ENCODE peak calls at places on chromosomes 11 and 22, in nine cellular contexts. Q is right atrium auricular region; P is colonic mucosa; K is ovary; C is PC-3; O is CD8-positive, alpha-beta memory T cell; L is tibial nerve; U is neuronal stem cell; S is cardiac muscle cell. G is an unnamed sample.

GRCh38 chr22:23180893-23181762 is 819 bp downstream of the BCR start:
- DNase-seq in Q (no peak), P (no peak), K (no peak), C (peak), O (peak), L (no peak), U (no peak), S (peak), G (no peak)

GRCh38 chr11:122743949-122744876 is 88.7 kb downstream of the UBASH3B start:
- DNase-seq in Q (no peak), P (peak), K (no peak), C (no peak), O (peak), L (peak), U (no peak), S (no peak), G (peak)

GRCh38 chr11:115660072-115660805 is 156.0 kb upstream of the CADM1 start:
- DNase-seq in Q (no peak), P (no peak), K (no peak), C (no peak), O (no peak), L (no peak), U (no peak), S (peak), G (no peak)

GRCh38 chr22:30241576-30242371 is 4.8 kb downstream of the LIF start:
- DNase-seq in Q (no peak), P (no peak), K (no peak), C (no peak), O (no peak), L (no peak), U (no peak), S (no peak), G (no peak)

GRCh38 chr11:33543823-33544222 is 156.8 kb downstream of the C11orf91 start:
- DNase-seq in Q (no peak), P (no peak), K (no peak), C (peak), O (no peak), L (no peak), U (no peak), S (no peak), G (no peak)

GRCh38 chr11:47161890-47162289 is 14.8 kb downstream of the ARFGAP2 start:
- DNase-seq in Q (no peak), P (no peak), K (peak), C (no peak), O (no peak), L (no peak), U (no peak), S (no peak), G (no peak)

GRCh38 chr11:2474059-2474901 is 29.5 kb downstream of the KCNQ1 start:
- DNase-seq in Q (no peak), P (peak), K (no peak), C (no peak), O (no peak), L (no peak), U (no peak), S (no peak), G (peak)

GRCh38 chr22:22422629-22423112 is 85.9 kb downstream of the ZNF280B start:
- DNase-seq in Q (peak), P (peak), K (peak), C (peak), O (peak), L (peak), U (peak), S (no peak), G (peak)

GRCh38 chr11:78798567-78799170 is 224.0 kb upstream of the NARS2 start:
- DNase-seq in Q (peak), P (peak), K (peak), C (peak), O (no peak), L (peak), U (peak), S (peak), G (peak)

GRCh38 chr22:30386608-30386959 is 627 bp downstream of the RNF215 start:
- DNase-seq in Q (no peak), P (peak), K (peak), C (no peak), O (no peak), L (no peak), U (no peak), S (no peak), G (no peak)

GRCh38 chr22:19621372-19622060 is 92.8 kb upstream of the SEPTIN5 start:
- DNase-seq in Q (no peak), P (no peak), K (no peak), C (no peak), O (no peak), L (no peak), U (no peak), S (no peak), G (no peak)

GRCh38 chr11:37557990-37558389 is 960.0 kb upstream of the RAG2 start:
- DNase-seq in Q (no peak), P (no peak), K (no peak), C (no peak), O (no peak), L (no peak), U (no peak), S (no peak), G (peak)

GRCh38 chr11:128269466-128269865 is 317.9 kb downstream of the ETS1 start:
- DNase-seq in Q (no peak), P (no peak), K (no peak), C (no peak), O (no peak), L (no peak), U (no peak), S (no peak), G (no peak)

GRCh38 chr11:57513911-57514537 is 1.5 kb downstream of the SLC43A1 start:
- DNase-seq in Q (peak), P (peak), K (peak), C (peak), O (peak), L (no peak), U (no peak), S (peak), G (peak)

GRCh38 chr22:23744485-23744884 is 6.4 kb downstream of the ZNF70 start:
- DNase-seq in Q (no peak), P (no peak), K (no peak), C (no peak), O (no peak), L (no peak), U (no peak), S (no peak), G (no peak)

GRCh38 chr11:35138606-35138948 is 394 bp upstream of the CD44 start:
- DNase-seq in Q (peak), P (peak), K (no peak), C (no peak), O (no peak), L (no peak), U (no peak), S (peak), G (no peak)

GRCh38 chr11:94880216-94880615 is 93.1 kb downstream of the CWC15 start:
- DNase-seq in Q (no peak), P (no peak), K (no peak), C (peak), O (no peak), L (no peak), U (no peak), S (no peak), G (no peak)

GRCh38 chr11:111691731-111692130 is 74.5 kb downstream of the PPP2R1B start:
- DNase-seq in Q (no peak), P (no peak), K (no peak), C (no peak), O (no peak), L (no peak), U (no peak), S (no peak), G (no peak)

GRCh38 chr11:72741429-72741833 is 10.8 kb downstream of the ARAP1 start:
- DNase-seq in Q (no peak), P (no peak), K (no peak), C (peak), O (no peak), L (no peak), U (no peak), S (no peak), G (peak)

GRCh38 chr11:69295995-69296889 is 2.3 kb downstream of the MYEOV start:
- DNase-seq in Q (peak), P (no peak), K (no peak), C (peak), O (no peak), L (no peak), U (no peak), S (no peak), G (peak)

GRCh38 chr11:45997599-45997998 is 75.1 kb downstream of the LARGE2 start:
- DNase-seq in Q (no peak), P (no peak), K (no peak), C (peak), O (no peak), L (no peak), U (no peak), S (no peak), G (no peak)

GRCh38 chr22:37378642-37379058 is 48.6 kb downstream of the ELFN2 start:
- DNase-seq in Q (no peak), P (no peak), K (no peak), C (peak), O (no peak), L (no peak), U (no peak), S (peak), G (no peak)

GRCh38 chr11:33722579-33723234 is 13.5 kb downstream of the CD59 start:
- DNase-seq in Q (no peak), P (no peak), K (no peak), C (peak), O (no peak), L (no peak), U (no peak), S (no peak), G (peak)

GRCh38 chr11:129247129-129247528 is 55.0 kb upstream of the ARHGAP32 start:
- DNase-seq in Q (no peak), P (no peak), K (no peak), C (peak), O (peak), L (no peak), U (no peak), S (no peak), G (no peak)

GRCh38 chr11:31812392-31813241 is 1.5 kb upstream of the PAX6 start:
- DNase-seq in Q (no peak), P (no peak), K (no peak), C (peak), O (no peak), L (no peak), U (no peak), S (no peak), G (no peak)

GRCh38 chr11:114036156-114036811 is 23.2 kb upstream of the ZBTB16 start:
- DNase-seq in Q (peak), P (peak), K (peak), C (peak), O (peak), L (peak), U (peak), S (peak), G (peak)

GRCh38 chr22:19063581-19064353 is 58.4 kb downstream of the DGCR2 start:
- DNase-seq in Q (peak), P (no peak), K (no peak), C (no peak), O (no peak), L (no peak), U (no peak), S (no peak), G (no peak)

GRCh38 chr11:18304745-18305144 is 17.2 kb downstream of the HPS5 start:
- DNase-seq in Q (no peak), P (peak), K (no peak), C (no peak), O (no peak), L (no peak), U (no peak), S (no peak), G (no peak)

GRCh38 chr22:45336971-45337431 is 27.3 kb downstream of the FAM118A start:
- DNase-seq in Q (peak), P (peak), K (peak), C (no peak), O (peak), L (peak), U (no peak), S (no peak), G (peak)
- H3K4me3 ChIP-seq in Q (no peak), P (no peak), K (no peak), C (no peak), O (no peak), L (no peak), U (no peak), S (no peak), G (no peak)

DNA sequence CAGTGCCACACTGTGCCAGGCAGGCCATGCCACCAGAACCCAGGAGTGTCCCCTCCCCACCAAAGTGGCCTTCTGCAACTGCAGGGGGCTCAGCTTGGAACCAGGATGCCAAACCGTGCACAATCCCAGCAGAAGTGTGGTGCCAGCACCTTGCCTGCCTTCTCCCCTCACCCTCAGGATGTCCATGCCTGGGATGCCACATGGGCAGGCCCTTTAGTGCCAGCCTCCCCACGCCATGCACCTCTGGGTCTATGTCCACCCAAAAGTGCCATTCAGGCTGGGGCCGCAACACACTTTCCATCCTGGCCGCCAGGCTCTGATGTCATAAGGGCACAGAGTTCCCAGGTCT is 8.7 kb upstream of the TBC1D22A start:
- DNase-seq in Q (no peak), P (no peak), K (no peak), C (no peak), O (no peak), L (no peak), U (no peak), S (no peak), G (no peak)
- H3K27ac ChIP-seq in Q (peak), P (peak), K (no peak), C (peak), O (peak), L (peak), U (no peak), S (no peak), G (peak)

GRCh38 chr11:61812736-61813411 is 3.9 kb downstream of the FADS1 start:
- DNase-seq in Q (no peak), P (no peak), K (no peak), C (no peak), O (no peak), L (no peak), U (no peak), S (no peak), G (no peak)
- H3K4me3 ChIP-seq in Q (no peak), P (no peak), K (no peak), C (no peak), O (no peak), L (no peak), U (no peak), S (no peak), G (no peak)

GRCh38 chr11:940496-941135 is 14.9 kb downstream of the AP2A2 start:
- DNase-seq in Q (no peak), P (no peak), K (no peak), C (no peak), O (no peak), L (no peak), U (no peak), S (no peak), G (no peak)
- H3K27ac ChIP-seq in Q (no peak), P (no peak), K (no peak), C (no peak), O (no peak), L (no peak), U (no peak), S (peak), G (no peak)

DNA sequence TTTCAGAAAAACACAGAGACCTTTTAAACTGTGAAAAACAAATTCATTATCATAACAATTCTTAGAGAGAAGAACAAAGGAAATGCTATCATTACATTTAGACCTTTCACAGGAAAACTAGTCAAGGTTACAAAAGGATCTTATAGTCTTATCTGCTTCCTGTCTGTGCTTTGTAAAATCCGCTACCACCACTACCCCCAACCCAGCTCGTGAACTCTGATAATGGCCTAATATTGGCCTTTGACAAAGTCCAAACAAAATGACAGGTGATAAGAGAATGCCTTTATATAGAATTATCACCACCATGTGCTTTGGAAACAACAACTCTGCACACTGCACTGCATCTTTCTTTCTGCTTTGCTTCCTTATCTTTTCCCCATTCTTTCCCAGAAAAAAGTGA is 272.5 kb downstream of the SBF2 start:
- DNase-seq in Q (no peak), P (no peak), K (no peak), C (no peak), O (no peak), L (no peak), U (no peak), S (peak), G (no peak)
- H3K4me3 ChIP-seq in Q (no peak), P (no peak), K (no peak), C (no peak), O (no peak), L (no peak), U (no peak), S (no peak), G (no peak)

GRCh38 chr11:125062196-125062930 is 742 bp upstream of the SLC37A2 start:
- DNase-seq in Q (no peak), P (no peak), K (no peak), C (no peak), O (no peak), L (no peak), U (no peak), S (peak), G (no peak)

GRCh38 chr11:125064070-125064469 is 965 bp downstream of the SLC37A2 start:
- DNase-seq in Q (no peak), P (no peak), K (no peak), C (no peak), O (no peak), L (no peak), U (no peak), S (no peak), G (no peak)

GRCh38 chr11:125061237-125061636 is 1.9 kb upstream of the SLC37A2 start:
- DNase-seq in Q (no peak), P (no peak), K (no peak), C (no peak), O (no peak), L (no peak), U (no peak), S (no peak), G (no peak)

GRCh38 chr11:125063429-125064043 is 431 bp downstream of the SLC37A2 start:
- DNase-seq in Q (no peak), P (no peak), K (no peak), C (no peak), O (no peak), L (no peak), U (peak), S (peak), G (peak)

DNA sequence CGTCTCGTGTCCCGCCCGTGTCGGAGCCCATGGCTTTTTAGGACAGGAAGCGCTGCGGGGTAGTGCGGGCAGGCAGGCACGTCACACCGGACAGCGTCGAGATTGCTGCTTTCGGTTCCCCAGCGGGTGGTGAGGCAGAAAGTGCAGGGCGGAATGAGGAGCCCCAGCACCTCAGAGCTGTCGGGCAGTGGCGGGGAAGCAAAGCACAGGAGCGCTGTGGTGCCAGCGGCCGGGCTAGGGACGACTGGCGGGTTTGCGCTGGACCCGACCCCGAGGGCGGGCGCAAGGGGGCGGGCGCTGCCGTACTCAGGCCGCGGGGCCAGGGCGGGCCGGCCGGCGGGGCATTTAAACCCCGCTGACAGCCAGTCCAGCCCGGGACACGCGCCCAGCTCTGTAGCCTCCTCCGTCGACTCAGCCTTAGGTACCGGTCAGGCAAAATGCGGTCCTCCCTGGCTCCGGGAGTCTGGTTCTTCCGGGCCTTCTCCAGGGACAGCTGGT is at the start of gene SLC37A2:
- DNase-seq in Q (peak), P (peak), K (peak), C (peak), O (peak), L (peak), U (peak), S (peak), G (peak)
- H3K27ac ChIP-seq in Q (peak), P (peak), K (peak), C (peak), O (no peak), L (peak), U (no peak), S (no peak), G (peak)

DNA sequence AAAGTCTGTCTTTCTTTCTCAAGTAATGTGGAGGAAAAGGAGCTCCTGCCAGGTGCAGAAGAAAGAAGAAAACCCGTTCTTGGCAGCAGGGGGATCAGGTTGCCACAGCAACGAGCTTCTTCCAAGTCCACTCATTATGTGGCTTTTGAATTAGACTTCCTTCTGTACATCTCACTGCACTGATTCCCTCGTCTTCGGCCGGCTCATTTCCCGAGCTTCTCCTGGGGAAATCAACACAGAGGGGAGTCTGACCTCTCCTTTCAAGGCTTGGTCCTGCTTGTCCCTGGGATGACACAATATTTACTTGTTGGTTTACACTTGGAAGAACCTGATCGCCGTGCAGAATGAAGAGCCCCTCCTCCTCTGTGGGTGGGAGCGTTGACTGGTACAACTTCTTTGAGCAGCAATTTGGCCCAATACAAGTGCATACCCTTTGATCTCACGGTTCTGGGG is 35.3 kb downstream of the MCHR1 start:
- DNase-seq in Q (no peak), P (no peak), K (peak), C (peak), O (no peak), L (no peak), U (peak), S (no peak), G (no peak)
- H3K4me3 ChIP-seq in Q (no peak), P (no peak), K (no peak), C (peak), O (no peak), L (no peak), U (no peak), S (no peak), G (no peak)

G was measured in adrenal gland.